ENCODE peak calls at places on chromosomes 6 and 20, in eight cellular contexts. G, I, S, B, D, Z, Q and H are unnamed samples.

GRCh38 chr6:56448056-56448455 is 194.6 kb downstream of the DST start:
- DNase-seq in G (peak), I (no peak), S (no peak), B (no peak), D (no peak), Z (no peak), Q (no peak), H (no peak)

GRCh38 chr6:158232445-158233213 is 64.5 kb downstream of the GTF2H5 start:
- DNase-seq in G (peak), I (peak), S (peak), B (peak), D (peak), Z (peak), Q (peak), H (no peak)

GRCh38 chr20:10362674-10363073 is 71.3 kb downstream of the MKKS start:
- DNase-seq in G (no peak), I (no peak), S (no peak), B (no peak), D (no peak), Z (no peak), Q (no peak), H (no peak)

GRCh38 chr6:39357998-39358686 is 35.6 kb upstream of the KCNK16 start:
- DNase-seq in G (peak), I (peak), S (no peak), B (no peak), D (peak), Z (no peak), Q (no peak), H (no peak)

GRCh38 chr20:22452442-22453011 is 131.8 kb downstream of the FOXA2 start:
- DNase-seq in G (no peak), I (no peak), S (no peak), B (no peak), D (no peak), Z (no peak), Q (no peak), H (peak)

GRCh38 chr6:15864033-15864707 is 201.3 kb upstream of the DTNBP1 start:
- DNase-seq in G (no peak), I (no peak), S (no peak), B (no peak), D (no peak), Z (no peak), Q (no peak), H (no peak)

GRCh38 chr20:2109425-2110210 is 8.0 kb downstream of the STK35 start:
- DNase-seq in G (no peak), I (peak), S (no peak), B (no peak), D (no peak), Z (no peak), Q (no peak), H (no peak)

GRCh38 chr6:167200806-167201205 is 43.0 kb upstream of the GPR31 start:
- DNase-seq in G (no peak), I (no peak), S (no peak), B (no peak), D (no peak), Z (no peak), Q (no peak), H (no peak)

GRCh38 chr6:142380626-142381025 is 78.8 kb downstream of the ADGRG6 start:
- DNase-seq in G (no peak), I (no peak), S (no peak), B (no peak), D (no peak), Z (no peak), Q (no peak), H (no peak)

GRCh38 chr6:122712864-122713612 is 66.5 kb upstream of the FABP7 start:
- DNase-seq in G (no peak), I (no peak), S (no peak), B (no peak), D (no peak), Z (no peak), Q (no peak), H (peak)

GRCh38 chr6:97052152-97052787 is 127.7 kb downstream of the KLHL32 start:
- DNase-seq in G (no peak), I (no peak), S (no peak), B (no peak), D (no peak), Z (no peak), Q (no peak), H (no peak)

GRCh38 chr6:142883011-142883410 is 62.0 kb downstream of the HIVEP2 start:
- DNase-seq in G (no peak), I (peak), S (no peak), B (no peak), D (no peak), Z (no peak), Q (no peak), H (no peak)

GRCh38 chr6:109073344-109074235 is 21.1 kb downstream of the SESN1 start:
- DNase-seq in G (peak), I (peak), S (peak), B (peak), D (peak), Z (no peak), Q (no peak), H (peak)